ENCODE peak calls at places on chromosomes 12 and 14, in four cellular contexts. One of them, this sample, is unnamed.
A peak's percentile ranks its signal among the peaks of the same experiment; 100 is the strongest.

GRCh38 chr12:22474970-22475720 is 69.2 kb downstream of the C2CD5 start:
- DNase-seq in heart right ventricle: no peak
- DNase-seq in AG10803: no peak
- DNase-seq in activated gamma-delta T cell treated with Interleukin-2 at 50 U/mL for 16 hours: no peak
- DNase-seq in this sample: no peak

GRCh38 chr14:38207830-38208815 is at the start of gene SSTR1:
- DNase-seq in heart right ventricle: peak; percentile 6
- DNase-seq in AG10803: peak; percentile 32
- DNase-seq in activated gamma-delta T cell treated with Interleukin-2 at 50 U/mL for 16 hours: no peak
- DNase-seq in this sample: peak; percentile 42

GRCh38 chr14:81430284-81430683 is 30.2 kb upstream of the STON2 start:
- DNase-seq in heart right ventricle: no peak
- DNase-seq in AG10803: no peak
- DNase-seq in activated gamma-delta T cell treated with Interleukin-2 at 50 U/mL for 16 hours: no peak
- DNase-seq in this sample: no peak

GRCh38 chr14:90408713-90409112 is 11.9 kb downstream of the CALM1 start:
- DNase-seq in heart right ventricle: no peak
- DNase-seq in AG10803: no peak
- DNase-seq in activated gamma-delta T cell treated with Interleukin-2 at 50 U/mL for 16 hours: no peak
- DNase-seq in this sample: no peak

GRCh38 chr12:11668611-11669010 is 19.1 kb downstream of the ETV6 start:
- DNase-seq in heart right ventricle: no peak
- DNase-seq in AG10803: no peak
- DNase-seq in activated gamma-delta T cell treated with Interleukin-2 at 50 U/mL for 16 hours: no peak
- DNase-seq in this sample: no peak

GRCh38 chr12:124443929-124444712 is 123.3 kb downstream of the NCOR2 start:
- DNase-seq in heart right ventricle: no peak
- DNase-seq in AG10803: no peak
- DNase-seq in activated gamma-delta T cell treated with Interleukin-2 at 50 U/mL for 16 hours: no peak
- DNase-seq in this sample: peak; percentile 56

GRCh38 chr12:96238336-96239031 is 44.3 kb downstream of the ELK3 start:
- DNase-seq in heart right ventricle: no peak
- DNase-seq in AG10803: no peak
- DNase-seq in activated gamma-delta T cell treated with Interleukin-2 at 50 U/mL for 16 hours: no peak
- DNase-seq in this sample: peak; percentile 60

GRCh38 chr12:99495797-99496196 is 151.8 kb upstream of the GARIN6 start:
- DNase-seq in heart right ventricle: no peak
- DNase-seq in AG10803: no peak
- DNase-seq in activated gamma-delta T cell treated with Interleukin-2 at 50 U/mL for 16 hours: no peak
- DNase-seq in this sample: no peak

GRCh38 chr12:96587691-96588090 is 98.3 kb downstream of the CFAP54 start:
- DNase-seq in heart right ventricle: no peak
- DNase-seq in AG10803: no peak
- DNase-seq in activated gamma-delta T cell treated with Interleukin-2 at 50 U/mL for 16 hours: no peak
- DNase-seq in this sample: no peak

GRCh38 chr12:47311011-47311410 is 231.3 kb upstream of the AMIGO2 start:
- DNase-seq in heart right ventricle: no peak
- DNase-seq in AG10803: no peak
- DNase-seq in activated gamma-delta T cell treated with Interleukin-2 at 50 U/mL for 16 hours: no peak
- DNase-seq in this sample: no peak

GRCh38 chr14:25607095-25607657 is 557.2 kb upstream of the STXBP6 start:
- DNase-seq in heart right ventricle: no peak
- DNase-seq in AG10803: no peak
- DNase-seq in activated gamma-delta T cell treated with Interleukin-2 at 50 U/mL for 16 hours: no peak
- DNase-seq in this sample: no peak

GRCh38 chr12:48883305-48884171 is 17.9 kb upstream of the RND1 start:
- DNase-seq in heart right ventricle: no peak
- DNase-seq in AG10803: no peak
- DNase-seq in activated gamma-delta T cell treated with Interleukin-2 at 50 U/mL for 16 hours: no peak
- DNase-seq in this sample: no peak

GRCh38 chr14:39264558-39264957 is 30.8 kb downstream of the MIA2 start:
- DNase-seq in heart right ventricle: no peak
- DNase-seq in AG10803: no peak
- DNase-seq in activated gamma-delta T cell treated with Interleukin-2 at 50 U/mL for 16 hours: no peak
- DNase-seq in this sample: peak; percentile 18

GRCh38 chr12:89073027-89073398 is 279.3 kb downstream of the DUSP6 start:
- DNase-seq in heart right ventricle: no peak
- DNase-seq in AG10803: peak; percentile 65
- DNase-seq in activated gamma-delta T cell treated with Interleukin-2 at 50 U/mL for 16 hours: no peak
- DNase-seq in this sample: peak; percentile 21

GRCh38 chr14:39781466-39781865 is 349.2 kb upstream of the FBXO33 start:
- DNase-seq in heart right ventricle: no peak
- DNase-seq in AG10803: no peak
- DNase-seq in activated gamma-delta T cell treated with Interleukin-2 at 50 U/mL for 16 hours: no peak
- DNase-seq in this sample: no peak

GRCh38 chr14:104701383-104702076 is 12.1 kb downstream of the INF2 start:
- DNase-seq in heart right ventricle: no peak
- DNase-seq in AG10803: no peak
- DNase-seq in activated gamma-delta T cell treated with Interleukin-2 at 50 U/mL for 16 hours: no peak
- DNase-seq in this sample: no peak

GRCh38 chr12:47114481-47114892 is 34.7 kb upstream of the AMIGO2 start:
- DNase-seq in heart right ventricle: no peak
- DNase-seq in AG10803: peak; percentile 85
- DNase-seq in activated gamma-delta T cell treated with Interleukin-2 at 50 U/mL for 16 hours: no peak
- DNase-seq in this sample: peak; percentile 37

GRCh38 chr14:69337984-69338383 is 60.1 kb downstream of the ERH start:
- DNase-seq in heart right ventricle: no peak
- DNase-seq in AG10803: no peak
- DNase-seq in activated gamma-delta T cell treated with Interleukin-2 at 50 U/mL for 16 hours: no peak
- DNase-seq in this sample: no peak

GRCh38 chr12:123733243-123733642 is 21.1 kb downstream of the ATP6V0A2 start:
- DNase-seq in heart right ventricle: no peak
- DNase-seq in AG10803: no peak
- DNase-seq in activated gamma-delta T cell treated with Interleukin-2 at 50 U/mL for 16 hours: no peak
- DNase-seq in this sample: no peak

GRCh38 chr14:81927069-81927468 is 393.4 kb upstream of the SEL1L start:
- DNase-seq in heart right ventricle: no peak
- DNase-seq in AG10803: no peak
- DNase-seq in activated gamma-delta T cell treated with Interleukin-2 at 50 U/mL for 16 hours: no peak
- DNase-seq in this sample: no peak

GRCh38 chr12:107992870-107993451 is 136.1 kb upstream of the WSCD2 start:
- DNase-seq in heart right ventricle: no peak
- DNase-seq in AG10803: peak; percentile 30
- DNase-seq in activated gamma-delta T cell treated with Interleukin-2 at 50 U/mL for 16 hours: no peak
- DNase-seq in this sample: peak; percentile 22

GRCh38 chr14:24430143-24430681 is 458 bp downstream of the KHNYN start:
- DNase-seq in heart right ventricle: peak; percentile 86
- DNase-seq in AG10803: peak; percentile 85
- DNase-seq in activated gamma-delta T cell treated with Interleukin-2 at 50 U/mL for 16 hours: peak; percentile 47
- DNase-seq in this sample: peak; percentile 79

GRCh38 chr12:15882055-15882971 is at the start of gene STRAP:
- DNase-seq in heart right ventricle: peak; percentile 96
- DNase-seq in AG10803: peak; percentile 97
- DNase-seq in activated gamma-delta T cell treated with Interleukin-2 at 50 U/mL for 16 hours: peak; percentile 94
- DNase-seq in this sample: peak; percentile 99

GRCh38 chr12:26715232-26715631 is 117.8 kb downstream of the ITPR2 start:
- DNase-seq in heart right ventricle: no peak
- DNase-seq in AG10803: no peak
- DNase-seq in activated gamma-delta T cell treated with Interleukin-2 at 50 U/mL for 16 hours: no peak
- DNase-seq in this sample: no peak

GRCh38 chr12:3061129-3061857 is 15.9 kb upstream of the TSPAN9 start:
- DNase-seq in heart right ventricle: no peak
- DNase-seq in AG10803: peak; percentile 75
- DNase-seq in activated gamma-delta T cell treated with Interleukin-2 at 50 U/mL for 16 hours: no peak
- DNase-seq in this sample: peak; percentile 73

GRCh38 chr12:56242986-56243385 is 13.1 kb downstream of the SLC39A5 start:
- DNase-seq in heart right ventricle: no peak
- DNase-seq in AG10803: no peak
- DNase-seq in activated gamma-delta T cell treated with Interleukin-2 at 50 U/mL for 16 hours: no peak
- DNase-seq in this sample: no peak

GRCh38 chr12:129076466-129077325 is 223.4 kb downstream of the GLT1D1 start:
- DNase-seq in heart right ventricle: no peak
- DNase-seq in AG10803: no peak
- DNase-seq in activated gamma-delta T cell treated with Interleukin-2 at 50 U/mL for 16 hours: no peak
- DNase-seq in this sample: no peak

GRCh38 chr14:50937325-50937724 is 7.0 kb downstream of the PYGL start:
- DNase-seq in heart right ventricle: no peak
- DNase-seq in AG10803: peak; percentile 55
- DNase-seq in activated gamma-delta T cell treated with Interleukin-2 at 50 U/mL for 16 hours: no peak
- DNase-seq in this sample: peak; percentile 76

GRCh38 chr14:78143489-78144145 is 26.6 kb upstream of the NRXN3 start:
- DNase-seq in heart right ventricle: no peak
- DNase-seq in AG10803: no peak
- DNase-seq in activated gamma-delta T cell treated with Interleukin-2 at 50 U/mL for 16 hours: no peak
- DNase-seq in this sample: no peak

GRCh38 chr14:104665663-104666522 is 23.5 kb upstream of the INF2 start:
- DNase-seq in heart right ventricle: no peak
- DNase-seq in AG10803: no peak
- DNase-seq in activated gamma-delta T cell treated with Interleukin-2 at 50 U/mL for 16 hours: peak; percentile 56
- DNase-seq in this sample: no peak

GRCh38 chr14:61812347-61813100 is 50.3 kb downstream of the SNAPC1 start:
- DNase-seq in heart right ventricle: no peak
- DNase-seq in AG10803: no peak
- DNase-seq in activated gamma-delta T cell treated with Interleukin-2 at 50 U/mL for 16 hours: no peak
- DNase-seq in this sample: no peak

GRCh38 chr12:53265783-53266182 is 2.3 kb upstream of the ESPL1 start:
- DNase-seq in heart right ventricle: no peak
- DNase-seq in AG10803: no peak
- DNase-seq in activated gamma-delta T cell treated with Interleukin-2 at 50 U/mL for 16 hours: no peak
- DNase-seq in this sample: no peak

GRCh38 chr14:64841121-64841611 is 38.5 kb downstream of the SPTB start:
- DNase-seq in heart right ventricle: peak; percentile 48
- DNase-seq in AG10803: peak; percentile 66
- DNase-seq in activated gamma-delta T cell treated with Interleukin-2 at 50 U/mL for 16 hours: no peak
- DNase-seq in this sample: peak; percentile 52

GRCh38 chr12:120534703-120535655 is 823 bp downstream of the RNF10 start:
- DNase-seq in heart right ventricle: peak; percentile 26
- DNase-seq in AG10803: peak; percentile 76
- DNase-seq in activated gamma-delta T cell treated with Interleukin-2 at 50 U/mL for 16 hours: peak; percentile 33
- DNase-seq in this sample: peak; percentile 84

GRCh38 chr12:60415361-60415760 is 819.5 kb downstream of the SLC16A7 start:
- DNase-seq in heart right ventricle: no peak
- DNase-seq in AG10803: no peak
- DNase-seq in activated gamma-delta T cell treated with Interleukin-2 at 50 U/mL for 16 hours: no peak
- DNase-seq in this sample: peak; percentile 50

GRCh38 chr12:52029686-52030085 is 21.6 kb upstream of the NR4A1 start:
- DNase-seq in heart right ventricle: no peak
- DNase-seq in AG10803: no peak
- DNase-seq in activated gamma-delta T cell treated with Interleukin-2 at 50 U/mL for 16 hours: no peak
- DNase-seq in this sample: peak; percentile 46

GRCh38 chr14:64510825-64511679 is 6.5 kb downstream of the ZBTB1 start:
- DNase-seq in heart right ventricle: peak; percentile 69
- DNase-seq in AG10803: peak; percentile 62
- DNase-seq in activated gamma-delta T cell treated with Interleukin-2 at 50 U/mL for 16 hours: peak; percentile 69
- DNase-seq in this sample: peak; percentile 78

GRCh38 chr14:75837151-75837787 is 144.5 kb downstream of the TGFB3 start:
- DNase-seq in heart right ventricle: no peak
- DNase-seq in AG10803: no peak
- DNase-seq in activated gamma-delta T cell treated with Interleukin-2 at 50 U/mL for 16 hours: no peak
- DNase-seq in this sample: peak; percentile 82